ENCODE peak calls at places on chromosomes 11 and 22, in seven cellular contexts. A, N, W, D, C, I and O are unnamed samples.

GRCh38 chr22:46619830-46620501 is at the start of gene GRAMD4:
- DNase-seq in A (no peak), N (no peak), W (no peak), D (peak), C (no peak), I (no peak), O (no peak)

GRCh38 chr11:76910620-76911414 is 50.1 kb downstream of the ACER3 start:
- DNase-seq in A (no peak), N (peak), W (peak), D (peak), C (no peak), I (no peak), O (no peak)

GRCh38 chr11:131275580-131275979 is 94.8 kb upstream of the NTM start:
- DNase-seq in A (no peak), N (no peak), W (no peak), D (no peak), C (no peak), I (peak), O (no peak)

GRCh38 chr11:69233761-69234136 is 60.2 kb upstream of the MYEOV start:
- DNase-seq in A (no peak), N (peak), W (no peak), D (no peak), C (no peak), I (no peak), O (no peak)

GRCh38 chr11:10625281-10625981 is 57.0 kb upstream of the LYVE1 start:
- DNase-seq in A (no peak), N (no peak), W (no peak), D (no peak), C (no peak), I (no peak), O (peak)

GRCh38 chr22:49636214-49636613 is 191.5 kb downstream of the BRD1 start:
- DNase-seq in A (no peak), N (no peak), W (no peak), D (no peak), C (no peak), I (no peak), O (no peak)

GRCh38 chr11:62409831-62410230 is 9.0 kb upstream of the SCGB1A1 start:
- DNase-seq in A (no peak), N (no peak), W (no peak), D (no peak), C (no peak), I (no peak), O (no peak)

GRCh38 chr22:37802310-37803194 is 5.2 kb upstream of the GCAT start:
- DNase-seq in A (peak), N (peak), W (peak), D (peak), C (peak), I (peak), O (peak)

GRCh38 chr11:95716266-95716665 is 73.3 kb downstream of the FAM76B start:
- DNase-seq in A (no peak), N (no peak), W (no peak), D (no peak), C (no peak), I (no peak), O (no peak)

GRCh38 chr11:19810852-19811251 is 98.2 kb downstream of the NAV2 start:
- DNase-seq in A (no peak), N (no peak), W (no peak), D (no peak), C (peak), I (no peak), O (no peak)

GRCh38 chr22:45688606-45689080 is 17.0 kb downstream of the ATXN10 start:
- DNase-seq in A (peak), N (no peak), W (peak), D (no peak), C (peak), I (no peak), O (no peak)

GRCh38 chr11:121421149-121421906 is 30.8 kb upstream of the SORL1 start:
- DNase-seq in A (no peak), N (no peak), W (no peak), D (peak), C (peak), I (no peak), O (no peak)

GRCh38 chr11:37511425-37511933 is 913.4 kb upstream of the RAG2 start:
- DNase-seq in A (peak), N (no peak), W (peak), D (no peak), C (peak), I (no peak), O (no peak)

GRCh38 chr11:44221992-44222391 is 87.9 kb downstream of the ALX4 start:
- DNase-seq in A (no peak), N (no peak), W (no peak), D (no peak), C (no peak), I (no peak), O (no peak)

GRCh38 chr11:92257536-92257935 is 32.9 kb downstream of the FAT3 start:
- DNase-seq in A (no peak), N (no peak), W (no peak), D (no peak), C (no peak), I (no peak), O (no peak)

GRCh38 chr11:2379471-2380174 is 2.5 kb downstream of the CD81 start:
- DNase-seq in A (no peak), N (no peak), W (no peak), D (no peak), C (no peak), I (no peak), O (no peak)
- H3K4ac ChIP-seq in A (peak), N (no peak), W (no peak), D (no peak), C (peak), I (no peak), O (no peak)

GRCh38 chr11:79902493-79902892 is 461.7 kb upstream of the TENM4 start:
- DNase-seq in A (peak), N (no peak), W (peak), D (peak), C (peak), I (no peak), O (no peak)
- H3K4ac ChIP-seq in A (no peak), N (no peak), W (no peak), D (no peak), C (no peak), I (no peak), O (no peak)

GRCh38 chr11:64139045-64139444 is 26.9 kb downstream of the MACROD1 start:
- DNase-seq in A (no peak), N (no peak), W (no peak), D (no peak), C (no peak), I (no peak), O (no peak)
- H3K4ac ChIP-seq in A (no peak), N (no peak), W (no peak), D (no peak), C (no peak), I (no peak), O (no peak)

GRCh38 chr11:21546715-21547114 is 646.2 kb upstream of the ANO5 start:
- DNase-seq in A (no peak), N (no peak), W (no peak), D (no peak), C (no peak), I (no peak), O (no peak)
- H3K4ac ChIP-seq in A (no peak), N (no peak), W (no peak), D (no peak), C (no peak), I (no peak), O (no peak)

GRCh38 chr11:70879601-70880285 is 372.6 kb downstream of the SHANK2 start:
- DNase-seq in A (no peak), N (no peak), W (no peak), D (no peak), C (no peak), I (no peak), O (no peak)

GRCh38 chr11:70881948-70882715 is 370.2 kb downstream of the SHANK2 start:
- DNase-seq in A (no peak), N (no peak), W (no peak), D (peak), C (peak), I (no peak), O (no peak)

GRCh38 chr11:70878366-70878765 is 374.0 kb downstream of the SHANK2 start:
- DNase-seq in A (no peak), N (no peak), W (no peak), D (no peak), C (no peak), I (no peak), O (no peak)

GRCh38 chr11:70882716-70883085 is 369.7 kb downstream of the SHANK2 start:
- DNase-seq in A (no peak), N (no peak), W (no peak), D (no peak), C (no peak), I (no peak), O (no peak)

DNA sequence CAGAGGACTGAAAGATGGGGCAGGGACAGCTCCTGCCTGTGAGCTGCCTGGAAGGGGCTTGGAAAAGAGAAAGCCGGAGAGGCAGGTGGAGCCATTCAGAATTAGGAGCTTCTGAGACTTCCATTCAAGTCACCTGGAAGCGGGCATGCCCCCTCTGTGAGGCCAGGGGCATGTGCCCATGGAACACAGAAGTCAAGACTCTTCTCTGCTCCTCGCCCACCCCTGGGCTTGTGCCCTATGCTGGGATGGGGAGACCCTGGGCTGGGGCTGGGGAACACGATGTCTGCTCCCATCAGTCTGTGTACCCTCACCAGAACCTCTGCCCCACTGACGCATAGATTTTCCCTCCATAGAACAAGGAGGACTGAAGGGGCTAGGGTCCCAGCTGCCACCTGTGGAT is 372.0 kb downstream of the SHANK2 start:
- DNase-seq in A (no peak), N (no peak), W (no peak), D (no peak), C (no peak), I (no peak), O (no peak)
- H3K4ac ChIP-seq in A (no peak), N (no peak), W (no peak), D (no peak), C (no peak), I (no peak), O (no peak)

DNA sequence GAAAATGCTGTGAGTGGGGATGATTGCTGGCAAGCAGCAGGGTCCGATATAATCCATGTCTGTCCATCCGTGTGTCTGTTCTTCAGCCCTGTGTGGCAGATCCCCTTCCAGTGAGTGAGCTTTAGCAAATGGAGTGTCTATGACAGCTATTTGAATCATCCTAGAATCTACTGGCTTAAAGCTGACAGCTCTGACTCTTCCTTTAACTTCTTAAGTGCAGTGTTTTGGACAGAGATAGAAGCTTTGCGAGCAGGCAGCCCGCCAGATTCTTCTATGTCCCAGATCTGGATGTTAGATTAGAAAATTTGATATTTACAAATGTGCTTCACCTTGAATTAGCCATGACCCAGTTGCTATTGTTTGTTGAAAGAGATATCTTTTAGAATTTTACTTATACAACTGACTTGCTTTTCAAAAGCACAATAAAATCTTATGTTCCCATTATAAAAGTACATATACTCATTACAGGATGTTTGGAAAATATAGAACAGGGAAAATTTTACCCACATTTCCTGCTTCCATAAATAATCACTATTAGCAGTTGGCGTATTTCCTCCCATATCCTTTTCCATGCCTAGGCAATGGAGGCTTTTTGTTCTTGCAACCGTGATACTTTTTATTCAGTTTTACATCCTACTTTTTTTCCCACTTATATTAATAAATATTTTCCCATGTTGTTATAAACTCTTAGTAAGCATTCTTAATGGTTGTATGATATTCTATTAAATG is 124.5 kb downstream of the COMMD9 start:
- DNase-seq in A (peak), N (no peak), W (peak), D (no peak), C (no peak), I (no peak), O (no peak)
- H3K4ac ChIP-seq in A (no peak), N (no peak), W (no peak), D (no peak), C (no peak), I (no peak), O (no peak)

GRCh38 chr11:129792663-129793062 is 23.0 kb upstream of the TMEM45B start:
- DNase-seq in A (no peak), N (no peak), W (no peak), D (no peak), C (no peak), I (no peak), O (no peak)
- H3K4ac ChIP-seq in A (no peak), N (no peak), W (no peak), D (no peak), C (no peak), I (no peak), O (no peak)